ENCODE peak calls at places on chromosomes 11 and 22, in four cellular contexts. One of them, this sample, is unnamed.

GRCh38 chr11:119545978-119546915 is 123.3 kb upstream of the THY1 start:
- DNase-seq in Kasumi-1: no peak
- DNase-seq in mucosa of gallbladder: no peak
- DNase-seq in HepG2: no peak
- DNase-seq in this sample: no peak

GRCh38 chr11:82995754-82996398 is 75.8 kb downstream of the RAB30 start:
- DNase-seq in Kasumi-1: no peak
- DNase-seq in HepG2: no peak
- DNase-seq in mucosa of gallbladder: no peak
- DNase-seq in this sample: no peak

GRCh38 chr22:39820266-39820665 is 73.3 kb downstream of the ENTHD1 start:
- DNase-seq in mucosa of gallbladder: no peak
- DNase-seq in HepG2: no peak
- DNase-seq in Kasumi-1: no peak
- DNase-seq in this sample: no peak

GRCh38 chr11:13682212-13682611 is 13.7 kb downstream of the FAR1 start:
- DNase-seq in mucosa of gallbladder: no peak
- DNase-seq in Kasumi-1: no peak
- DNase-seq in HepG2: no peak
- DNase-seq in this sample: no peak

GRCh38 chr11:130383363-130384168 is 44.8 kb downstream of the ADAMTS8 start:
- DNase-seq in HepG2: peak; percentile 44
- DNase-seq in mucosa of gallbladder: no peak
- DNase-seq in Kasumi-1: no peak
- DNase-seq in this sample: no peak

GRCh38 chr11:3367221-3367620 is 11.7 kb downstream of the ZNF195 start:
- DNase-seq in Kasumi-1: no peak
- DNase-seq in mucosa of gallbladder: no peak
- DNase-seq in HepG2: no peak
- DNase-seq in this sample: no peak

GRCh38 chr11:1218788-1219445 is 3.9 kb upstream of the MUC5B start:
- DNase-seq in Kasumi-1: no peak
- DNase-seq in mucosa of gallbladder: no peak
- DNase-seq in HepG2: no peak
- DNase-seq in this sample: no peak

GRCh38 chr22:32545801-32546200 is 71.2 kb downstream of the FBXO7 start:
- DNase-seq in mucosa of gallbladder: no peak
- DNase-seq in HepG2: peak; percentile 69
- DNase-seq in Kasumi-1: no peak
- DNase-seq in this sample: no peak

GRCh38 chr22:23525510-23525909 is 54.6 kb downstream of the IGLL1 start:
- DNase-seq in mucosa of gallbladder: no peak
- DNase-seq in HepG2: no peak
- DNase-seq in Kasumi-1: no peak
- DNase-seq in this sample: no peak

GRCh38 chr11:74685905-74686304 is 45.3 kb downstream of the CHRDL2 start:
- DNase-seq in Kasumi-1: no peak
- DNase-seq in mucosa of gallbladder: peak; percentile 49
- DNase-seq in HepG2: no peak
- DNase-seq in this sample: no peak

GRCh38 chr11:106463154-106463553 is 385.7 kb downstream of the AASDHPPT start:
- DNase-seq in HepG2: no peak
- DNase-seq in Kasumi-1: no peak
- DNase-seq in mucosa of gallbladder: no peak
- DNase-seq in this sample: no peak

GRCh38 chr11:8689726-8690255 is 7.2 kb downstream of the RPL27A start:
- DNase-seq in HepG2: no peak
- DNase-seq in mucosa of gallbladder: no peak
- DNase-seq in Kasumi-1: no peak
- DNase-seq in this sample: no peak

GRCh38 chr11:27116684-27117083 is 76.1 kb downstream of the BBOX1 start:
- DNase-seq in Kasumi-1: no peak
- DNase-seq in mucosa of gallbladder: no peak
- DNase-seq in HepG2: no peak
- DNase-seq in this sample: no peak

GRCh38 chr22:28442264-28442950 is 237.2 kb downstream of the TTC28 start:
- DNase-seq in mucosa of gallbladder: peak; percentile 80
- DNase-seq in Kasumi-1: peak; percentile 68
- DNase-seq in HepG2: peak; percentile 74
- DNase-seq in this sample: peak; percentile 33

GRCh38 chr11:65421204-65422103 is 1.1 kb upstream of the NEAT1 start:
- DNase-seq in HepG2: peak; percentile 93
- DNase-seq in mucosa of gallbladder: peak; percentile 96
- DNase-seq in Kasumi-1: peak; percentile 73
- DNase-seq in this sample: peak; percentile 90

GRCh38 chr22:47695176-47695575 is 932.7 kb downstream of the TBC1D22A start:
- DNase-seq in Kasumi-1: no peak
- DNase-seq in mucosa of gallbladder: no peak
- DNase-seq in HepG2: no peak
- DNase-seq in this sample: peak; percentile 17

GRCh38 chr11:103618532-103618931 is 417.9 kb upstream of the DDI1 start:
- DNase-seq in Kasumi-1: no peak
- DNase-seq in HepG2: no peak
- DNase-seq in mucosa of gallbladder: no peak
- DNase-seq in this sample: no peak

GRCh38 chr11:2549491-2549875 is 104.7 kb downstream of the KCNQ1 start:
- DNase-seq in Kasumi-1: no peak
- DNase-seq in HepG2: no peak
- DNase-seq in mucosa of gallbladder: no peak
- DNase-seq in this sample: no peak

GRCh38 chr11:20364412-20364792 is 888 bp downstream of the HTATIP2 start:
- DNase-seq in Kasumi-1: no peak
- DNase-seq in HepG2: no peak
- DNase-seq in mucosa of gallbladder: no peak
- DNase-seq in this sample: no peak

GRCh38 chr11:17154409-17155159 is 53.2 kb downstream of the PIK3C2A start:
- DNase-seq in HepG2: no peak
- DNase-seq in Kasumi-1: peak; percentile 85
- DNase-seq in mucosa of gallbladder: no peak
- DNase-seq in this sample: no peak

GRCh38 chr22:19843107-19843856 is 11.4 kb downstream of the GNB1L start:
- DNase-seq in Kasumi-1: no peak
- DNase-seq in mucosa of gallbladder: no peak
- DNase-seq in HepG2: no peak
- DNase-seq in this sample: no peak

GRCh38 chr11:1877211-1878133 is 14.2 kb downstream of the PRR33 start:
- DNase-seq in Kasumi-1: no peak
- DNase-seq in mucosa of gallbladder: no peak
- DNase-seq in HepG2: peak; percentile 13
- DNase-seq in this sample: no peak

GRCh38 chr11:2091112-2091746 is 48.0 kb downstream of the IGF2 start:
- DNase-seq in Kasumi-1: no peak
- DNase-seq in mucosa of gallbladder: no peak
- DNase-seq in HepG2: no peak
- DNase-seq in this sample: no peak

GRCh38 chr11:12287374-12288211 is 89.8 kb upstream of the PARVA start:
- DNase-seq in mucosa of gallbladder: no peak
- DNase-seq in Kasumi-1: peak; percentile 48
- DNase-seq in HepG2: peak; percentile 59
- DNase-seq in this sample: no peak

GRCh38 chr11:95727630-95728029 is 62.0 kb downstream of the FAM76B start:
- DNase-seq in HepG2: no peak
- DNase-seq in Kasumi-1: no peak
- DNase-seq in mucosa of gallbladder: no peak
- DNase-seq in this sample: no peak

GRCh38 chr22:20583471-20583922 is 76.1 kb downstream of the MED15 start:
- DNase-seq in mucosa of gallbladder: no peak
- DNase-seq in HepG2: no peak
- DNase-seq in Kasumi-1: peak; percentile 18
- DNase-seq in this sample: no peak

GRCh38 chr11:72160319-72160718 is 24.8 kb downstream of the FOLR3 start:
- DNase-seq in HepG2: no peak
- DNase-seq in mucosa of gallbladder: no peak
- DNase-seq in Kasumi-1: no peak
- DNase-seq in this sample: no peak

This sample was measured in NK-92 treated with Interleukin-12 subunit alpha and Interleukin-12 subunit beta, amount 100 ng/mL, for 24 hours.